ENCODE peak calls at places on chromosomes 2 and 18, in seven cellular contexts. R, S, A, M, I, P and V are unnamed samples.

GRCh38 chr18:46405832-46406538 is 251.0 kb downstream of the LOXHD1 start:
- DNase-seq in I (no peak), A (no peak), P (no peak), R (no peak), M (no peak), S (no peak), V (no peak)

GRCh38 chr18:59249186-59249774 is 24.0 kb downstream of the RAX start:
- DNase-seq in M (peak; percentile 83), I (peak; percentile 92), S (peak; percentile 94), A (peak; percentile 73), R (peak; percentile 95), P (peak; percentile 23), V (peak; percentile 90)

GRCh38 chr18:56233595-56233994 is 404.8 kb downstream of the TXNL1 start:
- DNase-seq in R (peak; percentile 93), M (no peak), A (peak; percentile 67), I (peak; percentile 88), P (no peak), S (peak; percentile 88), V (peak; percentile 90)

GRCh38 chr2:239321596-239322413 is 79.0 kb downstream of the HDAC4 start:
- DNase-seq in R (no peak), A (no peak), M (no peak), S (peak; percentile 24), P (no peak), I (no peak), V (no peak)

GRCh38 chr2:70772486-70773155 is 4.6 kb upstream of the ADD2 start:
- DNase-seq in R (no peak), M (no peak), P (no peak), I (no peak), S (no peak), A (no peak), V (no peak)

GRCh38 chr2:13114391-13114790 is 397.7 kb downstream of the TRIB2 start:
- DNase-seq in R (peak; percentile 30), P (no peak), I (peak; percentile 38), M (no peak), S (peak; percentile 71), A (no peak), V (peak; percentile 37)

GRCh38 chr2:3451926-3452671 is 67.2 kb downstream of the ADI1 start:
- DNase-seq in R (no peak), A (no peak), S (no peak), P (no peak), M (no peak), I (no peak), V (no peak)

GRCh38 chr18:23784811-23785245 is 95.6 kb downstream of the LAMA3 start:
- DNase-seq in I (peak; percentile 66), P (no peak), A (peak; percentile 87), R (peak; percentile 71), M (no peak), S (peak; percentile 67), V (peak; percentile 82)

GRCh38 chr2:5453648-5454390 is 238.4 kb upstream of the SOX11 start:
- DNase-seq in I (no peak), M (no peak), P (no peak), R (no peak), A (no peak), S (peak; percentile 62), V (no peak)
- H3K4me3 ChIP-seq in I (no peak overlapping the region), M (no peak overlapping the region), P (no peak overlapping the region), R (no peak overlapping the region), A (no peak overlapping the region), S (no peak overlapping the region), V (no peak overlapping the region)

GRCh38 chr18:44066541-44066940 is 614.1 kb upstream of the SETBP1 start:
- DNase-seq in R (no peak), M (no peak), A (no peak), P (no peak), I (no peak), S (no peak), V (no peak)

GRCh38 chr18:44062345-44062744 is 618.3 kb upstream of the SETBP1 start:
- DNase-seq in M (no peak), P (no peak), S (no peak), I (no peak), A (no peak), R (no peak), V (no peak)

GRCh38 chr18:44061438-44061837 is 619.2 kb upstream of the SETBP1 start:
- DNase-seq in S (no peak), P (no peak), R (no peak), A (no peak), M (no peak), I (no peak), V (no peak)

DNA sequence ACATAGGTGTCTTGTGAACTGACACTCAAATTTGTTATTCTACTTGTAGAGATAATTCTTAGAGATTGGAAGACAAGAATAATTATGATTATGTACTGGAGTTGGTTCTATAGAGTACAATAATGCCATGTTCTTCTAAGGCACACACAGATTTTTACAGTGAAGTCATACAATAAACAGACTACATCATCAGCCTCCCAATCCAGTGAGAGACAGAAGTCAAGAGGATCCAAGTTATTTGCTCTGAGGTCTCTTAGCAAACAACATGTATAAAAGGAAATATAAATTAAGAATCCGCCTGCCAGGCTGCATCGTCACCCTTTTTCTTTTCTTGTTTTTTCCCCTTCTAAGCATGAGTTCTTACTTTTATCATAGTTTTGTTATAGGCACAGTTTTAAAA is 613.5 kb upstream of the SETBP1 start:
- DNase-seq in I (no peak), P (no peak), S (no peak), A (no peak), R (no peak), M (no peak), V (no peak)
- TF ChIP-seq CTCF in I (no peak), P (no peak), S (no peak), A (no peak), R (no peak), M (no peak), V (no peak)

DNA sequence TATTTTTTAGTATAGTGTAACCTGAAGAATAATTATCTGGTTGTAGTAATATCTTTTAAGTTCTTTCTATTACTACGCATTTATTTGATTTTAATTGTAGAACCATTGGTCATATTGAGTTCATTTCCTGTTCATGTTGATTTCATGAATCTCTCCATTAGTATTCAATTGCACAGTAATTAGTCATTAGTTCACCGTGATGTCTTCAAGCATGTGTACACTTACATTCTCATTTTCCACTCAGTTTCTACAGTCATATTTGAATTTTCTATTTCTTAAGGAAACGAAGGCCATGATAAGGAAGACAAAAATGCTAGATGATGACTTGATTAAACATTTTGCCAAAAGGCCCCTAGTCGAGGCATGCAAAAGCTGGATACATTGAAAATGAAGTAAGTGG is 333.7 kb upstream of the FANCL start:
- DNase-seq in R (no peak), M (no peak), A (no peak), S (no peak), P (no peak), I (no peak), V (no peak)
- H3K4me3 ChIP-seq in R (no peak overlapping the region), M (no peak overlapping the region), A (no peak overlapping the region), S (no peak overlapping the region), P (no peak overlapping the region), I (no peak overlapping the region), V (no peak overlapping the region)

DNA sequence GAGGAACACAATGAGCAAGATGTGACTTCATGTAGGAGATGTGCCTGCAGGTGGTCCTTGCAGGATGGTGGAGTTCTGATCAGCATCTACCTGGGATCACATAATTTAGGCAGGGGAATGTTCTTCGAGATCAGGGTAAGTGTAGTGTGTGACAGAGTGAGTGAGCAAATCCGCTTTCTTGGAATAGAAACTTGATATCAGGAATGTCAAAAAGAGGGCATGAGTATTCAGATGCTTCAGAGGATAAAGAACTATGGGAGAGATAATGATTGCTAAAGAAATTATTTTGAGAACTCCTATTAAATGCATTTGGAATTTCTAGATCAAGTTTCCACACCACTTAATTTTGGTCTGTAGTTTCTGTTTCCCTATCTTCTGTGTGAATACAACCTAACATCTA is 463.6 kb upstream of the SLC14A2 start:
- DNase-seq in M (no peak), R (no peak), P (no peak), I (no peak), S (no peak), A (no peak), V (no peak)
- TF ChIP-seq CTCF in M (no peak), R (no peak), P (no peak), I (no peak), S (no peak), A (no peak), V (no peak)

DNA sequence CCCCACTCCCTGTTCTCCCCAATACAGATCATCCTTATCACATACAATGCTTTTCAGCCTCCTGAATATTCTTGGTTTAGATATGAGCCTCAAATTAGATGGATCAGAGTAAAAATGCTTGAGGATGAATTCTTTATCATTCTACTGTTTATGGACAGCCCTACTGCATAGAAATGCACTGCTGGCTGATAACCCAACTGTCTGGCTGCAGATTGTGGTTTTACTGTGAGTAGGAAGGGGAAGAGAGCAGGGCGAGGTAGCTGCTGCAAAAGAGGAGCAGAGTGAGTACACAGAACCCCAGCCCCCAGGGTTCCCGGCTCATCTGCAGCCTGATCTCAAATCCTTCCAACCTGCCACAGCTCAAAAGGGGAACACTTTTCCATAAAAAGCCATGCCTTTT is 29.4 kb upstream of the NCOA1 start:
- DNase-seq in R (no peak), I (no peak), P (no peak), A (no peak), S (no peak), M (no peak), V (no peak)
- H3K4me3 ChIP-seq in R (no peak overlapping the region), I (no peak overlapping the region), P (no peak overlapping the region), A (no peak overlapping the region), S (no peak overlapping the region), M (no peak overlapping the region), V (no peak overlapping the region)

GRCh38 chr18:6648581-6648980 is 80.9 kb upstream of the ARHGAP28 start:
- DNase-seq in S (peak; percentile 43), I (no peak), P (no peak), M (no peak), R (no peak), A (no peak), V (no peak)
- TF ChIP-seq CTCF in S (no peak), I (no peak), P (no peak), M (no peak), R (no peak), A (no peak), V (no peak)

GRCh38 chr2:64228923-64229322 is 84.7 kb upstream of the PELI1 start:
- DNase-seq in A (no peak), M (no peak), R (no peak), I (no peak), S (no peak), P (no peak), V (no peak)
- H3K4me3 ChIP-seq in A (no peak overlapping the region), M (peak overlapping the region; percentile 45), R (no peak overlapping the region), I (no peak overlapping the region), S (no peak overlapping the region), P (peak overlapping the region; percentile 70), V (no peak overlapping the region)

DNA sequence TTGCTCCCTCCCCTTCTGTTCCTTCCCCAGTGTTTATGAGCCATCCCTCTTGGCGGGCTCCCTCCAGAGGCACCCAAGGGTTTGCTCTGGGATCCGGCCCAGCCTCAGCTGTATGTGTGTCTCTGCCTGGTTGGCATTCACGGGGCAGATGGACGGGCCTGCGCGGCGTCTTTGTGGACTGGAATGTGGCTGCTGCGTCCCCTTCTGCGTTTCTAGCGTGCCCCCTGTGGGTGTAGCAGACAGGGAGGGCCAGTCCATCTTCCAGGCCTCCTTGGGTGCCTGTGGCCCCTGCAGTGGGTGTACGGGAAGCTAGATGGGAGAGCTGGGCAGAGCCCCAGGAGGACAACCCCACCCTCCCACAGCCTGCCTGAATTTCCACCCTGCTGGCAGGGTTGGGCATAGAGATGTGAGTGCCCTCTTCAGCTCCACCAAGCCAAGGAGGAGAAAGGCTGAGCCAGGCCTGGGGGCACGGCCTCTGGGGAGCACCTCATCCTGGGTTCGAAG is 15.7 kb downstream of the GPC1 start:
- DNase-seq in I (no peak), R (no peak), S (no peak), M (no peak), A (no peak), P (no peak), V (no peak)
- TF ChIP-seq CTCF in I (no peak), R (no peak), S (no peak), M (no peak), A (no peak), P (no peak), V (no peak)